ENCODE peak calls at places on chromosomes 1 and 21, in eight cellular contexts. O is NB4, M is uterus, S is suprapubic skin, Y is A549, A is transverse colon, G is right lobe of liver, N is stomach. H is an unnamed sample.

GRCh38 chr1:89620664-89621063 is 12.3 kb upstream of the LRRC8C start:
- DNase-seq in Y (no peak), M (no peak), O (no peak), N (no peak), S (no peak), A (no peak), G (no peak), H (no peak)

GRCh38 chr1:18088077-18088594 is 19.5 kb upstream of the IGSF21 start:
- DNase-seq in M (no peak), O (no peak), S (no peak), A (no peak), N (no peak), Y (no peak), G (no peak), H (no peak)

GRCh38 chr1:240414237-240414636 is 197.7 kb downstream of the GREM2 start:
- DNase-seq in A (no peak), N (no peak), Y (no peak), M (no peak), O (no peak), G (no peak), S (no peak), H (no peak)

GRCh38 chr1:54220004-54220811 is 20.2 kb downstream of the MRPL37 start:
- DNase-seq in S (no peak), Y (no peak), O (peak), G (peak), A (no peak), M (peak), N (no peak), H (no peak)

GRCh38 chr21:15531986-15532385 is 197.8 kb upstream of the USP25 start:
- DNase-seq in N (no peak), M (no peak), O (no peak), G (no peak), Y (no peak), A (no peak), S (no peak), H (no peak)

GRCh38 chr1:193183019-193183643 is 3.3 kb downstream of the B3GALT2 start:
- DNase-seq in N (no peak), O (peak), Y (no peak), M (no peak), S (no peak), A (no peak), G (no peak), H (peak)

GRCh38 chr21:29130234-29130993 is at the start of gene MAP3K7CL:
- DNase-seq in G (no peak), N (no peak), M (peak), A (peak), S (peak), O (no peak), Y (no peak), H (no peak)

GRCh38 chr21:43278766-43279577 is 110.2 kb downstream of the CRYAA start:
- DNase-seq in A (no peak), Y (no peak), M (no peak), G (no peak), S (no peak), O (peak), N (no peak), H (no peak)

GRCh38 chr1:1624443-1625403 is 7.2 kb upstream of the MMP23B start:
- DNase-seq in Y (no peak), A (no peak), O (no peak), M (no peak), G (peak), N (no peak), S (peak), H (no peak)

GRCh38 chr1:181504294-181505115 is 21.2 kb downstream of the CACNA1E start:
- DNase-seq in O (peak), S (no peak), M (no peak), A (no peak), N (no peak), G (no peak), Y (peak), H (peak)

GRCh38 chr21:34202553-34203332 is 129.4 kb downstream of the MRPS6 start:
- DNase-seq in G (peak), O (peak), M (peak), N (no peak), Y (no peak), S (no peak), A (peak), H (no peak)

GRCh38 chr1:59520194-59520593 is 223.3 kb downstream of the FGGY start:
- DNase-seq in A (no peak), S (no peak), O (no peak), Y (no peak), N (no peak), M (peak), G (no peak), H (no peak)

GRCh38 chr1:190475394-190476250 is 2.0 kb downstream of the BRINP3 start:
- DNase-seq in O (no peak), N (no peak), M (no peak), G (no peak), S (no peak), A (peak), Y (no peak), H (no peak)

GRCh38 chr1:30407030-30407861 is 316.1 kb downstream of the MATN1 start:
- DNase-seq in N (peak), M (peak), Y (no peak), O (no peak), A (no peak), G (peak), S (peak), H (no peak)

GRCh38 chr1:53951697-53952096 is 5.5 kb downstream of the LRRC42 start:
- DNase-seq in O (no peak), S (no peak), G (no peak), N (no peak), M (no peak), A (no peak), Y (no peak), H (no peak)

GRCh38 chr1:76824106-76824505 is 43.2 kb upstream of the ST6GALNAC5 start:
- DNase-seq in O (no peak), S (no peak), G (no peak), Y (no peak), N (no peak), M (no peak), A (no peak), H (no peak)

GRCh38 chr1:94989398-94989797 is 62.5 kb upstream of the CNN3 start:
- DNase-seq in O (no peak), N (peak), S (no peak), G (peak), Y (no peak), M (peak), A (peak), H (no peak)

GRCh38 chr1:3884966-3885365 is 15.1 kb downstream of the C1orf174 start:
- DNase-seq in A (no peak), S (no peak), N (no peak), M (no peak), G (no peak), O (no peak), Y (no peak), H (no peak)

GRCh38 chr1:160204526-160205241 is 500 bp upstream of the PEA15 start:
- DNase-seq in M (no peak), S (no peak), N (no peak), Y (no peak), A (peak), O (peak), G (peak), H (no peak)

GRCh38 chr1:235735630-235736029 is 86.0 kb upstream of the GNG4 start:
- DNase-seq in G (no peak), A (no peak), S (no peak), Y (no peak), O (no peak), M (no peak), N (no peak), H (no peak)

GRCh38 chr1:170578356-170578755 is 46.4 kb downstream of the GORAB start:
- DNase-seq in Y (no peak), G (no peak), N (no peak), S (no peak), O (no peak), M (no peak), A (no peak), H (no peak)

GRCh38 chr1:115469703-115470476 is 131.8 kb upstream of the NGF start:
- DNase-seq in A (peak), G (peak), S (no peak), N (peak), O (peak), Y (peak), M (peak), H (peak)

GRCh38 chr1:181676269-181676668 is 193.0 kb downstream of the CACNA1E start:
- DNase-seq in M (no peak), A (peak), G (peak), S (no peak), O (peak), Y (peak), N (peak), H (peak)

GRCh38 chr1:152654110-152654509 is 9.1 kb upstream of the LCE2D start:
- DNase-seq in G (peak), Y (peak), A (peak), O (peak), S (no peak), M (no peak), N (peak), H (peak)

GRCh38 chr21:41431788-41432548 is 5.9 kb downstream of the MX1 start:
- DNase-seq in G (no peak), N (no peak), M (no peak), S (no peak), A (peak), O (no peak), Y (no peak), H (no peak)

GRCh38 chr1:199954701-199955100 is 72.8 kb upstream of the NR5A2 start:
- DNase-seq in M (no peak), N (no peak), O (no peak), S (no peak), A (peak), Y (no peak), G (peak), H (no peak)

GRCh38 chr1:65459397-65459768 is 38.9 kb downstream of the LEPR start:
- DNase-seq in M (no peak), A (no peak), N (no peak), Y (no peak), S (no peak), G (no peak), O (peak), H (peak)

DNA sequence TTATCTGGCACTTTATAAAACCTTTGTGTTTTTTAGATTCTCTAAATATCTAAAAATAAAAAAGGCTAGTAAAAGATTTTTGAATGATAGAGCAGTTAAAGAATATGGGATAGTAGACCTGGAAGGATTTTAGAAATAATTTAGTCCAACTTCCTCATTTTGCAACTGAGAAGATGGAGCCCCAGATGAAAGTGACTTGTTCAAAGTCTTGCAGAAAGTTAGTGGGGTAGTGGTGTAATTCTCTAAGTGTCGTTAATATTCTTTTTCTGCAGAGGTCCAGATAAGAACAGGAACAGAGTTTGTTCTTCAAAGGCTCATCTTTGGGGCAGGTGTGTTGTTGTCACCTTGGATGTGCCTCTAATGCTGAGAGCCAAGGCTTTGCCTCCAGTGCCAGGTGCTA is 159.5 kb downstream of the DISC1 start:
- DNase-seq in Y (no peak), M (no peak), A (no peak), S (no peak), N (no peak), O (peak), G (no peak), H (no peak)
- TF ChIP-seq POLR2A in Y (no peak), M (no peak), A (no peak), S (no peak), N (no peak), O (no peak), G (no peak), H (no peak)

DNA sequence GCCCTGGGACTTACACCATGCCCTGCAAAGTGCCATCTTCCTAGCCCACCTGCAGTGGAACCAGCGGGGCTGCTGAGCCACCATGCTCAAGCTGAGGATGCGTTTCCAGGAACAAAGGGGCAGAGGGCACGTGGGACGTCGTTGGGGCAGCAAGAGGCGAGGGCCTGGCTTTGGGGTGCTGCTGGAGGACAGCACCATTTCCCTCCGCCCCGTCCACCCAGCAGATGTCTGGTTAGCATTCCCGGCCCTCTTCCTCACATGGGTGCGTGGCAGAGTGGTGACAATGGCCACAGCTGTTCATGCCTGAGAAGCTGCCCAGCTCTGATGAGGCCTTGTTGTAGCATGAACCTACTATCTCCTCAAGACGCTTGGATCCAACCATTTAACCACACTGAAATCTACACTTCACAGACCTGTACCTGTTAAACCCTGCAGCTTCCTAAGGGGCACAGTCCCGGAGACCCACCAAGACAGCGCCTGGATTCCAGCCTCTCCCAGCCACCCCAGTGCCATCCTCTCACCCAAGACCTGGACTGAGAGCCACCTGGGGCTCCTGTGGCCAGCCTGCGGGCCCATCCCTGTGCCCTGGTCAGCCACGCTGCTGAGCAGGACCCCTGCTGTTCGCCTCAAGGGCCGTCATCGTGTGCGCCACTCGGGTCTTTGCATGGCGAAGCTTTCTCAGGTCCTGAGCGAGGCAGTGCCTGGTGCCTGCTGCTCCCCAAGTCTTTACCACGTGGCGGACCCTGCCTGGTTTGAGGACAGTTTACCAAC is 33.2 kb downstream of the SLC45A1 start:
- DNase-seq in S (peak), O (no peak), Y (no peak), G (peak), N (no peak), M (peak), A (no peak), H (no peak)
- TF ChIP-seq POLR2A in S (no peak), O (no peak), Y (no peak), G (no peak), N (no peak), M (no peak), A (no peak), H (no peak)

GRCh38 chr1:9652379-9653194 is 1.1 kb downstream of the PIK3CD start:
- DNase-seq in S (no peak), M (no peak), A (peak), O (peak), G (no peak), N (peak), Y (no peak), H (no peak)
- TF ChIP-seq POLR2A in S (no peak), M (no peak), A (no peak), O (no peak), G (no peak), N (no peak), Y (no peak), H (no peak)

DNA sequence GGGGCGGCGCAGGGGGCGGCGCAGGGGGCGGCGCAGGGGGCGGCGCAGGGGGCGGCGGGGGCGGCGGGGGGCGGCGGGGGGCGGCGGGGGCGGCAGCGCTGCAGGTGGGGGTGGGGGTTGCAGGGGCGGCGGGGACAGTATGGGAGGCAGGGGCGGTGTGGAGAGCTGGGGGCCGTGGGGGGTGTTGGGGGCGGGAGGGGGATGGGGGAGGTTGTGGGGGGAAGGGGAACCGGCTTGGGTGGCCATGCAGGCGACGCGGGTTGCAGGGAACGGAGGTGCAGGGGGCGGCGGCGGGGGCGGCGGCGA is 13.0 kb upstream of the SLC19A1 start:
- DNase-seq in N (no peak), M (no peak), Y (no peak), O (no peak), G (no peak), A (no peak), S (no peak), H (no peak)
- TF ChIP-seq POLR2A in N (no peak), M (no peak), Y (no peak), O (no peak), G (no peak), A (no peak), S (no peak), H (no peak)

GRCh38 chr1:35187816-35188342 is 5.1 kb downstream of the SFPQ start:
- DNase-seq in O (no peak), M (no peak), S (no peak), N (no peak), Y (no peak), G (no peak), A (no peak), H (no peak)
- TF ChIP-seq POLR2A in O (no peak), M (no peak), S (no peak), N (no peak), Y (no peak), G (no peak), A (no peak), H (no peak)

DNA sequence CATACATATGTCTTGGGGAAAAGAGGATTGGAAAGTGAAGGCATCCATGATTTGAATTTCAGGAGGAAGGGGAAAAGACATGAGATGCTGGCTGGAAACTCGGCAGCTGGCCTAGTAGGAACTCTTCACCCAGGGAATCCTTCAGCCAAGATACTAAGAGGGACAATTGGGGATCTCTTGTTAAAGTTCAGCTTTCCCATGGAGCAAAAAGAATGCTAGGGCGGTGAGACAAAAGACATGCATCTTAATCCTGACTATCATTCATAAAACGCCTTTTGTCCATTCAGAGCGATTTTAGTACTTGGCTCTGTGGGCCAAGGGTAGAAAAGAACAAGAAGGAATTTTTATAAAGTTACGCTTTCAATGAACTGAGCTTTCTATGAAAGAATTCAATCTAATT is 20.6 kb downstream of the PDPN start:
- DNase-seq in M (no peak), N (no peak), Y (no peak), S (no peak), A (no peak), G (no peak), O (no peak), H (no peak)
- TF ChIP-seq POLR2A in M (no peak), N (no peak), Y (no peak), S (no peak), A (no peak), G (no peak), O (no peak), H (no peak)